ENCODE peak calls at places on chromosomes 16 and 17, in four cellular contexts. W is HS-27A, C is GM18507, J is GM13976. O is an unnamed sample.

GRCh38 chr17:49496183-49496865 is 1.2 kb downstream of the NGFR start:
- DNase-seq in J (peak), C (peak), W (no peak), O (peak)

GRCh38 chr16:651844-652243 is 2.7 kb downstream of the WDR90 start:
- DNase-seq in C (no peak), J (no peak), W (no peak), O (no peak)

GRCh38 chr17:76265624-76266243 is 586 bp downstream of the UBALD2 start:
- DNase-seq in J (no peak), C (no peak), W (no peak), O (no peak)

GRCh38 chr16:11361751-11362742 is 16.8 kb downstream of the RMI2 start:
- DNase-seq in J (peak), W (no peak), C (no peak), O (no peak)

GRCh38 chr17:14006249-14006942 is 62.9 kb upstream of the COX10 start:
- DNase-seq in C (no peak), J (no peak), W (no peak), O (no peak)

GRCh38 chr17:7436556-7437368 is 1.5 kb downstream of the TMEM102 start:
- DNase-seq in C (peak), J (peak), W (no peak), O (no peak)

GRCh38 chr17:73142763-73143395 is 21.9 kb upstream of the SSTR2 start:
- DNase-seq in W (no peak), C (no peak), J (no peak), O (no peak)

GRCh38 chr17:67018429-67019125 is 25.8 kb upstream of the CACNG1 start:
- DNase-seq in W (no peak), J (no peak), C (no peak), O (no peak)

GRCh38 chr16:27692576-27692975 is 142.6 kb downstream of the KATNIP start:
- DNase-seq in C (no peak), J (no peak), W (no peak), O (no peak)

GRCh38 chr17:6639651-6640535 is 618 bp downstream of the KIAA0753 start:
- DNase-seq in C (no peak), J (no peak), W (no peak), O (no peak)

GRCh38 chr17:40358323-40359038 is 6.1 kb downstream of the GJD3 start:
- DNase-seq in C (peak), W (no peak), J (peak), O (peak)

GRCh38 chr16:12097523-12098428 is 121.2 kb downstream of the SNX29 start:
- DNase-seq in W (no peak), J (no peak), C (no peak), O (no peak)

GRCh38 chr17:17055286-17056166 is 13.3 kb downstream of the MPRIP start:
- DNase-seq in C (no peak), J (no peak), W (no peak), O (no peak)

GRCh38 chr16:88014954-88015805 is 63.9 kb downstream of the BANP start:
- DNase-seq in J (no peak), C (no peak), W (no peak), O (no peak)

GRCh38 chr16:81524382-81524781 is 79.8 kb downstream of the CMIP start:
- DNase-seq in J (no peak), W (no peak), C (no peak), O (no peak)

GRCh38 chr17:11889266-11889665 is 108.0 kb downstream of the ZNF18 start:
- DNase-seq in J (no peak), W (no peak), C (no peak), O (no peak)

GRCh38 chr16:87356491-87356853 is 27.1 kb downstream of the FBXO31 start:
- DNase-seq in J (no peak), W (no peak), C (no peak), O (no peak)

GRCh38 chr17:81422776-81423697 is 27.8 kb downstream of the BAHCC1 start:
- DNase-seq in C (no peak), J (no peak), W (no peak), O (no peak)

GRCh38 chr16:4968879-4969278 is 10.7 kb downstream of the SEC14L5 start:
- DNase-seq in W (no peak), J (no peak), C (no peak), O (no peak)

GRCh38 chr17:10728331-10728730 is 1.5 kb downstream of the TMEM220 start:
- DNase-seq in J (no peak), C (no peak), W (no peak), O (no peak)

GRCh38 chr17:35890774-35891155 is 10.6 kb upstream of the CCL5 start:
- DNase-seq in J (peak), W (no peak), C (peak), O (no peak)

GRCh38 chr17:19379306-19380075 is 1.2 kb downstream of the MAPK7 start:
- DNase-seq in W (no peak), J (no peak), C (no peak), O (no peak)

O was measured in GM12892.